ENCODE peak calls at places on chromosomes 1 and 21, in ten cellular contexts. One of them, this sample, is unnamed. For H3K4me1, the result is how much of the 10 kb centered on the place peaks cover.

GRCh38 chr1:151130837-151131586 is 15.4 kb downstream of the SEMA6C start:
- DNase-seq in left ventricle myocardium inferior: peak
- DNase-seq in psoas muscle: peak
- DNase-seq in fibroblast of lung: peak
- DNase-seq in heart left ventricle: peak
- DNase-seq in A549: no peak
- DNase-seq in ascending aorta: no peak
- DNase-seq in endothelial cell of umbilical vein: peak
- DNase-seq in lung: peak
- DNase-seq in endodermal cell: peak
- DNase-seq in this sample: peak

GRCh38 chr1:111402083-111402482 is 25.5 kb downstream of the OVGP1 start:
- DNase-seq in left ventricle myocardium inferior: no peak
- DNase-seq in psoas muscle: no peak
- DNase-seq in fibroblast of lung: no peak
- DNase-seq in heart left ventricle: no peak
- DNase-seq in A549: no peak
- DNase-seq in ascending aorta: no peak
- DNase-seq in endothelial cell of umbilical vein: no peak
- DNase-seq in lung: no peak
- DNase-seq in endodermal cell: no peak
- DNase-seq in this sample: no peak

GRCh38 chr21:27975514-27975913 is 1008.6 kb upstream of the ADAMTS5 start:
- DNase-seq in left ventricle myocardium inferior: no peak
- DNase-seq in psoas muscle: no peak
- DNase-seq in fibroblast of lung: no peak
- DNase-seq in heart left ventricle: no peak
- DNase-seq in A549: no peak
- DNase-seq in ascending aorta: no peak
- DNase-seq in endothelial cell of umbilical vein: no peak
- DNase-seq in lung: no peak
- DNase-seq in endodermal cell: no peak
- DNase-seq in this sample: no peak

GRCh38 chr21:26124896-26125295 is 45.7 kb downstream of the APP start:
- DNase-seq in left ventricle myocardium inferior: no peak
- DNase-seq in psoas muscle: no peak
- DNase-seq in fibroblast of lung: no peak
- DNase-seq in heart left ventricle: no peak
- DNase-seq in A549: no peak
- DNase-seq in ascending aorta: no peak
- DNase-seq in endothelial cell of umbilical vein: no peak
- DNase-seq in lung: no peak
- DNase-seq in endodermal cell: no peak
- DNase-seq in this sample: no peak

GRCh38 chr1:156233421-156234127 is 8.4 kb upstream of the BGLAP start:
- DNase-seq in left ventricle myocardium inferior: no peak
- DNase-seq in psoas muscle: no peak
- DNase-seq in fibroblast of lung: peak
- DNase-seq in heart left ventricle: peak
- DNase-seq in A549: no peak
- DNase-seq in ascending aorta: no peak
- DNase-seq in endothelial cell of umbilical vein: no peak
- DNase-seq in lung: no peak
- DNase-seq in endodermal cell: no peak
- DNase-seq in this sample: no peak

GRCh38 chr21:32886339-32886738 is 114.8 kb upstream of the PAXBP1 start:
- DNase-seq in left ventricle myocardium inferior: no peak
- DNase-seq in psoas muscle: no peak
- DNase-seq in fibroblast of lung: no peak
- DNase-seq in heart left ventricle: no peak
- DNase-seq in A549: no peak
- DNase-seq in ascending aorta: no peak
- DNase-seq in endothelial cell of umbilical vein: no peak
- DNase-seq in lung: no peak
- DNase-seq in endodermal cell: no peak
- DNase-seq in this sample: no peak

GRCh38 chr1:11456970-11457369 is 22.0 kb upstream of the DISP3 start:
- DNase-seq in left ventricle myocardium inferior: no peak
- DNase-seq in psoas muscle: no peak
- DNase-seq in fibroblast of lung: no peak
- DNase-seq in heart left ventricle: no peak
- DNase-seq in A549: no peak
- DNase-seq in ascending aorta: no peak
- DNase-seq in endothelial cell of umbilical vein: no peak
- DNase-seq in lung: no peak
- DNase-seq in endodermal cell: no peak
- DNase-seq in this sample: no peak

GRCh38 chr1:54120698-54121481 is 31.9 kb downstream of the CDCP2 start:
- DNase-seq in left ventricle myocardium inferior: no peak
- DNase-seq in psoas muscle: no peak
- DNase-seq in fibroblast of lung: peak
- DNase-seq in heart left ventricle: no peak
- DNase-seq in A549: peak
- DNase-seq in ascending aorta: no peak
- DNase-seq in endothelial cell of umbilical vein: no peak
- DNase-seq in lung: no peak
- DNase-seq in endodermal cell: no peak
- DNase-seq in this sample: no peak

GRCh38 chr1:223056802-223057201 is 86.2 kb downstream of the TLR5 start:
- DNase-seq in left ventricle myocardium inferior: no peak
- DNase-seq in psoas muscle: no peak
- DNase-seq in fibroblast of lung: no peak
- DNase-seq in heart left ventricle: no peak
- DNase-seq in A549: no peak
- DNase-seq in ascending aorta: no peak
- DNase-seq in endothelial cell of umbilical vein: no peak
- DNase-seq in lung: no peak
- DNase-seq in endodermal cell: no peak
- DNase-seq in this sample: no peak

GRCh38 chr1:33925586-33925985 is 61.7 kb downstream of the HMGB4 start:
- DNase-seq in left ventricle myocardium inferior: no peak
- DNase-seq in psoas muscle: no peak
- DNase-seq in fibroblast of lung: peak
- DNase-seq in heart left ventricle: no peak
- DNase-seq in A549: no peak
- DNase-seq in ascending aorta: no peak
- DNase-seq in endothelial cell of umbilical vein: no peak
- DNase-seq in lung: no peak
- DNase-seq in endodermal cell: no peak
- DNase-seq in this sample: no peak

DNA sequence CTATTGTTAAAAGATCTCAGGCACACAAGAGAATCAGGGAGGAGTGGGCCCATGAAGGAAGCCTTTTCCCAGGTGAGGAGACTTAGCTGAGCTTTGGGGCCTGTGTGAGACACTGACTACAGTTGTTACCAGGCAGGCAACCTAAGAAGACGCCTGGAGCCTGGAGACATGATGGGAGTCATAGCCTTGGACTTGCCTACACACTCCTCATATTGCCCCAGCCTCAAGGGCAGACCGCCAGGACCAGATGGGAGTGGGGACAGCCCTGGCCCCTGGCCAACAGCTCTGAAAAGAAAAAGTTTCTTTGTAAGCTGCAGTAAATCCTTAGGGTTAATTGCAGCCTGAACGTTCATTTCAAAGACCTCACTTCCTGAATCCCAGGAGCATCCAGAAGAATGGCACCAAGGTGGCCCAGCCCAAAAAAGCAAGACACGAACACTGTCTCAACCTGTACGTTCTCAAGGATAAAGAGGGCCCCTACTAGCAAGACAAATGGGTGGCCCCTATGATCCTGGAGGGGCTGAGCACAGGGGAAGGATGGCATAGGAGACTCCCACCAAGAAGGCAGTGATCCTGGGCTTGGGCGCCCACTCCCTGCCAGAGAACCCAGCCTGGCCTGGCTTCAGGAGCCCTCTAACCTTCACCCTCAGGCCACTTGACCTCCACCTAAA is 33.2 kb upstream of the BTG2 start:
- DNase-seq in left ventricle myocardium inferior: no peak
- DNase-seq in psoas muscle: no peak
- DNase-seq in fibroblast of lung: no peak
- DNase-seq in heart left ventricle: no peak
- DNase-seq in A549: no peak
- DNase-seq in ascending aorta: no peak
- DNase-seq in endothelial cell of umbilical vein: no peak
- DNase-seq in lung: no peak
- DNase-seq in endodermal cell: peak
- DNase-seq in this sample: no peak
- H3K4me1 ChIP-seq in left ventricle myocardium inferior: half or more
- H3K4me1 ChIP-seq in psoas muscle: half or more
- H3K4me1 ChIP-seq in fibroblast of lung: under half
- H3K4me1 ChIP-seq in heart left ventricle: half or more
- H3K4me1 ChIP-seq in A549: under half
- H3K4me1 ChIP-seq in ascending aorta: under half
- H3K4me1 ChIP-seq in endothelial cell of umbilical vein: under half
- H3K4me1 ChIP-seq in lung: under half
- H3K4me1 ChIP-seq in endodermal cell: under half
- H3K4me1 ChIP-seq in this sample: under half

DNA sequence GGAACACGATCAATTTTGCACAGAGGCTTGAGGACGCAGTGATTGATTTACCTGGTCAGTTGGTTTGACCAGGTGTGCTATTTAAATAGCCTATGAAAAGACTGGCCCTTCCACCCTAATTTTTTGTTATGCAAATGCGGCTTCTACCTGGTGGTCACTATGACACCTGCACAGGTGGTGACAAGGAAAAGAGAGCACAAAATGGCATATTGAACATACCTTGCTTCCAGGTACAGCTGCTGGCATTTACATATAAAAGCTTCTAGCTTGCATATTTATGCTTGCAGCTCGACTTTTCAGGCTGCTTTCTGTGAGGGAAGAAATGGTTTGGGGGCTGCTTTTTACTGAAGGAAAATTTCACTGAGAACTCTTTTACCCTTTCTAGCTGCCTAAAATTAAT is 15.3 kb upstream of the FMO4 start:
- DNase-seq in left ventricle myocardium inferior: no peak
- DNase-seq in psoas muscle: no peak
- DNase-seq in fibroblast of lung: no peak
- DNase-seq in heart left ventricle: no peak
- DNase-seq in A549: no peak
- DNase-seq in ascending aorta: no peak
- DNase-seq in endothelial cell of umbilical vein: no peak
- DNase-seq in lung: no peak
- DNase-seq in endodermal cell: no peak
- DNase-seq in this sample: no peak
- TF ChIP-seq CTCF in left ventricle myocardium inferior: no peak
- TF ChIP-seq CTCF in psoas muscle: no peak
- TF ChIP-seq CTCF in fibroblast of lung: no peak
- TF ChIP-seq CTCF in heart left ventricle: no peak
- TF ChIP-seq CTCF in A549: no peak
- TF ChIP-seq CTCF in ascending aorta: no peak
- TF ChIP-seq CTCF in endothelial cell of umbilical vein: no peak
- TF ChIP-seq CTCF in lung: no peak
- TF ChIP-seq CTCF in endodermal cell: no peak
- TF ChIP-seq CTCF in this sample: no peak

DNA sequence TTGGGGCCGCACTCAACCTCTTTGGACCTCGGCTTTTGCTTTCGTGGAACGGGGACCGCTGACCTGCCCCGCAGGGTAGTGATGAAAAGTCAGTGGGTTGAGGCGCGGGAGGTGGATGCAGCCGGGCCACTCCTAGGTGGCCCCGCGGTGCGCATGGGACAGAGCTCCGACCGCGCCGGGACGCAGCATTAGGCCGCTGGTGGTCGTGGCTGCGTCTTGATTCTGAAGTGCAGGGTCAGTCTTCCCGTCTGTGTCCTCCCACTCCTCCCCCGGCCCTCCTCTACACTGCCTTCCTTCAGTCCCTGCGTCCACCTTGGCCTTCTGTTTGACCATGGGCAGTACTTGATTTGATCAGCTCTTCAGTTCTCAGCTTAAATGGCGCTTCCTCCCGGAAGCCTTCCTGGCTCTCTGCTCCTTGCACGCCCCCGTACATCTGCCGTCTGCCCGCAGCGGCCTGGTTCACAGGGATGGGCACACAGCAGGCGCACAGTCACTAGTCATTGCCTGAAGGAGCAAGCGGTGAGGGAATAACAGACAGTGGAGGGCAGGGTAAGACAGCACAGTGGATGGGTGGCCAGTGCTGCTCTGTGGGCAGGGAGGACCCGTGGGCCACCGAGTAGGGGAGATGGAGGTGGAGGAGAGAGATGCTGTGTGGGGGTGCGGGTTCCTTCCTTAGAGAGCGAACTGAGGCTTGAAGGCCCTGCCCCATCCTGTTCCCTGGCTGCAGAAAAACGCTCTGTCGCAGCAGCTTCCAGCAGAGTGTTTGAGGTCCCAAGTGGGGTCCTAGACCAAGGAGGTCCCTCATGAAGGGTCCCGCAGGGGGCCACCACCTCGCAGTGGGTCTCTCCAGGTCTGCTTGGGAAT is 690 bp downstream of the THEMIS2 start:
- DNase-seq in left ventricle myocardium inferior: no peak
- DNase-seq in psoas muscle: no peak
- DNase-seq in fibroblast of lung: peak
- DNase-seq in heart left ventricle: no peak
- DNase-seq in A549: no peak
- DNase-seq in ascending aorta: no peak
- DNase-seq in endothelial cell of umbilical vein: peak
- DNase-seq in lung: no peak
- DNase-seq in endodermal cell: peak
- DNase-seq in this sample: peak
- H3K27ac ChIP-seq in left ventricle myocardium inferior: peak
- H3K27ac ChIP-seq in psoas muscle: peak
- H3K27ac ChIP-seq in fibroblast of lung: peak
- H3K27ac ChIP-seq in heart left ventricle: peak
- H3K27ac ChIP-seq in A549: peak
- H3K27ac ChIP-seq in ascending aorta: peak
- H3K27ac ChIP-seq in endothelial cell of umbilical vein: no peak
- H3K27ac ChIP-seq in lung: no peak
- H3K27ac ChIP-seq in endodermal cell: no peak
- H3K27ac ChIP-seq in this sample: no peak

GRCh38 chr1:68495532-68495931 is 1.4 kb downstream of the DEPDC1 start:
- DNase-seq in left ventricle myocardium inferior: no peak
- DNase-seq in psoas muscle: no peak
- DNase-seq in fibroblast of lung: no peak
- DNase-seq in heart left ventricle: no peak
- DNase-seq in A549: no peak
- DNase-seq in ascending aorta: no peak
- DNase-seq in endothelial cell of umbilical vein: peak
- DNase-seq in lung: no peak
- DNase-seq in endodermal cell: no peak
- DNase-seq in this sample: no peak

GRCh38 chr1:68496680-68497357 is at the start of gene DEPDC1:
- DNase-seq in left ventricle myocardium inferior: peak
- DNase-seq in psoas muscle: peak
- DNase-seq in fibroblast of lung: peak
- DNase-seq in heart left ventricle: peak
- DNase-seq in A549: peak
- DNase-seq in ascending aorta: peak
- DNase-seq in endothelial cell of umbilical vein: peak
- DNase-seq in lung: peak
- DNase-seq in endodermal cell: peak
- DNase-seq in this sample: peak

GRCh38 chr1:68495968-68496679 is 758 bp downstream of the DEPDC1 start:
- DNase-seq in left ventricle myocardium inferior: no peak
- DNase-seq in psoas muscle: no peak
- DNase-seq in fibroblast of lung: no peak
- DNase-seq in heart left ventricle: no peak
- DNase-seq in A549: peak
- DNase-seq in ascending aorta: no peak
- DNase-seq in endothelial cell of umbilical vein: peak
- DNase-seq in lung: no peak
- DNase-seq in endodermal cell: no peak
- DNase-seq in this sample: no peak

GRCh38 chr1:68490046-68490651 is 6.7 kb downstream of the DEPDC1 start:
- DNase-seq in left ventricle myocardium inferior: no peak
- DNase-seq in psoas muscle: no peak
- DNase-seq in fibroblast of lung: no peak
- DNase-seq in heart left ventricle: no peak
- DNase-seq in A549: no peak
- DNase-seq in ascending aorta: no peak
- DNase-seq in endothelial cell of umbilical vein: no peak
- DNase-seq in lung: no peak
- DNase-seq in endodermal cell: no peak
- DNase-seq in this sample: no peak

GRCh38 chr1:68493193-68493592 is 3.7 kb downstream of the DEPDC1 start:
- DNase-seq in left ventricle myocardium inferior: no peak
- DNase-seq in psoas muscle: no peak
- DNase-seq in fibroblast of lung: no peak
- DNase-seq in heart left ventricle: no peak
- DNase-seq in A549: no peak
- DNase-seq in ascending aorta: no peak
- DNase-seq in endothelial cell of umbilical vein: no peak
- DNase-seq in lung: no peak
- DNase-seq in endodermal cell: no peak
- DNase-seq in this sample: no peak
- H3K4me1 ChIP-seq in left ventricle myocardium inferior: under half
- H3K4me1 ChIP-seq in psoas muscle: under half
- H3K4me1 ChIP-seq in fibroblast of lung: under half
- H3K4me1 ChIP-seq in heart left ventricle: under half
- H3K4me1 ChIP-seq in A549: under half
- H3K4me1 ChIP-seq in ascending aorta: under half
- H3K4me1 ChIP-seq in endothelial cell of umbilical vein: under half
- H3K4me1 ChIP-seq in lung: under half
- H3K4me1 ChIP-seq in endodermal cell: under half
- H3K4me1 ChIP-seq in this sample: under half

This sample was measured in RWPE2.